ENCODE peak calls at places on chromosome 17, in ten cellular contexts. I is fibroblast of the conjunctiva; S is activated CD8-positive, alpha-beta T cell treated with anti-CD3 and anti-CD28 coated beads for 36 hours; F is neural crest cell; R is NCI-H1694 treated with DMSO at 0.1 percent for 48 hours; W is colonic mucosa; N is cardiac fibroblast; Q is iPS-NIHi11; C is activated naive CD8-positive, alpha-beta T cell treated with anti-CD3 and anti-CD28 coated beads, Interleukin-2, amount 50 U/mL, for 24 hours; O is Kasumi-1. H is an unnamed sample.

GRCh38 chr17:9529033-9529748 is 46.4 kb downstream of the STX8 start:
- DNase-seq in I (peak; percentile 26), S (peak; percentile 9), F (no peak), R (peak; percentile 22), W (no peak), N (peak; percentile 38), Q (peak; percentile 40), C (no peak), O (peak; percentile 31), H (peak; percentile 22)

GRCh38 chr17:45353047-45353446 is 36.2 kb upstream of the MAP3K14 start:
- DNase-seq in I (no peak), S (peak; percentile 74), F (no peak), R (no peak), W (no peak), N (no peak), Q (no peak), C (peak; percentile 54), O (no peak), H (no peak)

GRCh38 chr17:56596741-56597494 is 3.4 kb downstream of the NOG start:
- DNase-seq in I (no peak), S (peak; percentile 49), F (peak; percentile 28), R (no peak), W (no peak), N (no peak), Q (peak; percentile 46), C (no peak), O (no peak), H (peak; percentile 8)

GRCh38 chr17:77528516-77529327 is 388.0 kb downstream of the SEC14L1 start:
- DNase-seq in I (no peak), S (peak; percentile 66), F (peak; percentile 67), R (peak; percentile 83), W (no peak), N (no peak), Q (peak; percentile 84), C (peak; percentile 57), O (peak; percentile 29), H (no peak)

GRCh38 chr17:45311762-45312476 is 4.9 kb downstream of the MAP3K14 start:
- DNase-seq in I (no peak), S (peak; percentile 96), F (no peak), R (no peak), W (peak; percentile 84), N (no peak), Q (no peak), C (peak; percentile 82), O (no peak), H (no peak)

GRCh38 chr17:81431545-81432482 is 36.6 kb downstream of the BAHCC1 start:
- DNase-seq in I (no peak), S (no peak), F (no peak), R (no peak), W (no peak), N (no peak), Q (no peak), C (no peak), O (no peak), H (no peak)

GRCh38 chr17:40068129-40068581 is 5.4 kb downstream of the THRA start:
- DNase-seq in I (no peak), S (no peak), F (no peak), R (no peak), W (no peak), N (no peak), Q (no peak), C (peak; percentile 29), O (no peak), H (peak; percentile 52)

GRCh38 chr17:49577978-49578893 is 2.6 kb downstream of the NXPH3 start:
- DNase-seq in I (no peak), S (no peak), F (no peak), R (no peak), W (no peak), N (no peak), Q (no peak), C (no peak), O (no peak), H (no peak)

GRCh38 chr17:66177048-66177447 is 14.9 kb downstream of the CEP112 start:
- DNase-seq in I (no peak), S (no peak), F (no peak), R (no peak), W (no peak), N (no peak), Q (no peak), C (no peak), O (no peak), H (no peak)

GRCh38 chr17:48344241-48344640 is 85.8 kb downstream of the SKAP1 start:
- DNase-seq in I (no peak), S (no peak), F (no peak), R (no peak), W (no peak), N (no peak), Q (no peak), C (no peak), O (no peak), H (no peak)

GRCh38 chr17:80982426-80982974 is 9.1 kb upstream of the CHMP6 start:
- DNase-seq in I (no peak), S (no peak), F (no peak), R (no peak), W (no peak), N (no peak), Q (no peak), C (no peak), O (no peak), H (no peak)

GRCh38 chr17:50165867-50166517 is at the start of gene SGCA:
- DNase-seq in I (no peak), S (no peak), F (no peak), R (no peak), W (no peak), N (no peak), Q (no peak), C (no peak), O (no peak), H (no peak)

GRCh38 chr17:54971147-54971546 is 2.6 kb downstream of the STXBP4 start:
- DNase-seq in I (no peak), S (no peak), F (no peak), R (no peak), W (no peak), N (no peak), Q (no peak), C (no peak), O (no peak), H (no peak)

GRCh38 chr17:78272181-78272913 is 40.9 kb downstream of the TMEM235 start:
- DNase-seq in I (no peak), S (peak; percentile 82), F (no peak), R (peak; percentile 5), W (peak; percentile 70), N (peak; percentile 94), Q (peak; percentile 66), C (peak; percentile 49), O (no peak), H (no peak)

GRCh38 chr17:80942360-80943345 is 49.0 kb upstream of the CHMP6 start:
- DNase-seq in I (peak; percentile 93), S (no peak), F (no peak), R (no peak), W (peak; percentile 87), N (peak; percentile 96), Q (peak; percentile 35), C (no peak), O (no peak), H (peak; percentile 71)

GRCh38 chr17:18267927-18268711 is 7.7 kb downstream of the MIEF2 start:
- DNase-seq in I (no peak), S (no peak), F (no peak), R (no peak), W (no peak), N (peak; percentile 21), Q (peak; percentile 54), C (no peak), O (no peak), H (peak; percentile 64)

GRCh38 chr17:78421534-78422266 is 43.3 kb downstream of the PGS1 start:
- DNase-seq in I (peak; percentile 56), S (peak; percentile 79), F (peak; percentile 78), R (peak; percentile 50), W (peak; percentile 85), N (peak; percentile 81), Q (peak; percentile 94), C (peak; percentile 76), O (peak; percentile 81), H (peak; percentile 53)

GRCh38 chr17:7018331-7018964 is 4.4 kb upstream of the BCL6B start:
- DNase-seq in I (no peak), S (no peak), F (no peak), R (no peak), W (peak; percentile 29), N (no peak), Q (no peak), C (no peak), O (no peak), H (no peak)

GRCh38 chr17:19398301-19399181 is 11.6 kb upstream of the MFAP4 start:
- DNase-seq in I (no peak), S (no peak), F (no peak), R (no peak), W (peak; percentile 94), N (peak; percentile 91), Q (no peak), C (no peak), O (peak; percentile 12), H (peak; percentile 76)

GRCh38 chr17:13784466-13784865 is 182.7 kb upstream of the HS3ST3A1 start:
- DNase-seq in I (no peak), S (no peak), F (no peak), R (no peak), W (no peak), N (peak; percentile 2), Q (no peak), C (no peak), O (no peak), H (no peak)

GRCh38 chr17:66535611-66536010 is 233.2 kb downstream of the PRKCA start:
- DNase-seq in I (no peak), S (peak; percentile 45), F (no peak), R (no peak), W (no peak), N (no peak), Q (no peak), C (no peak), O (no peak), H (no peak)

GRCh38 chr17:56892333-56892732 is 21.5 kb downstream of the TRIM25 start:
- DNase-seq in I (no peak), S (no peak), F (no peak), R (no peak), W (no peak), N (no peak), Q (no peak), C (no peak), O (no peak), H (no peak)

GRCh38 chr17:56441331-56441730 is 152.2 kb upstream of the NOG start:
- DNase-seq in I (peak; percentile 52), S (no peak), F (no peak), R (no peak), W (no peak), N (peak; percentile 21), Q (no peak), C (no peak), O (no peak), H (peak; percentile 71)

GRCh38 chr17:1110844-1111598 is 68.8 kb downstream of the ABR start:
- DNase-seq in I (no peak), S (peak; percentile 58), F (no peak), R (no peak), W (peak; percentile 83), N (peak; percentile 71), Q (peak; percentile 42), C (peak; percentile 47), O (peak; percentile 24), H (peak; percentile 85)

GRCh38 chr17:35241520-35241919 is 1.4 kb upstream of the SLFN5 start:
- DNase-seq in I (no peak), S (peak; percentile 49), F (no peak), R (no peak), W (no peak), N (no peak), Q (no peak), C (peak; percentile 41), O (no peak), H (no peak)

GRCh38 chr17:72754513-72754912 is 338.0 kb downstream of the SLC39A11 start:
- DNase-seq in I (no peak), S (no peak), F (no peak), R (no peak), W (no peak), N (no peak), Q (no peak), C (no peak), O (no peak), H (no peak)

GRCh38 chr17:75819723-75820410 is 24.3 kb downstream of the UNC13D start:
- DNase-seq in I (no peak), S (no peak), F (no peak), R (no peak), W (no peak), N (no peak), Q (no peak), C (no peak), O (no peak), H (no peak)

GRCh38 chr17:58702045-58702476 is 9.7 kb downstream of the RAD51C start:
- DNase-seq in I (no peak), S (peak; percentile 24), F (no peak), R (no peak), W (no peak), N (no peak), Q (no peak), C (no peak), O (no peak), H (no peak)